ENCODE peak calls at places on chromosomes 1 and 21, in five cellular contexts. H, D, X, L and Y are unnamed samples.

GRCh38 chr1:203765029-203765837 is at the start of gene LAX1:
- DNase-seq in H (no peak), D (no peak), X (no peak), L (no peak), Y (no peak)

GRCh38 chr21:43646550-43647260 is 12.6 kb downstream of the HSF2BP start:
- DNase-seq in H (peak), D (peak), X (peak), L (peak), Y (peak)

GRCh38 chr1:95384570-95384969 is 150.6 kb downstream of the RWDD3 start:
- DNase-seq in H (no peak), D (no peak), X (peak), L (no peak), Y (no peak)

GRCh38 chr1:44819257-44819593 is 10.9 kb downstream of the BTBD19 start:
- DNase-seq in H (no peak), D (no peak), X (no peak), L (peak), Y (no peak)

GRCh38 chr1:67134692-67135091 is at the start of gene C1orf141:
- DNase-seq in H (no peak), D (no peak), X (peak), L (no peak), Y (no peak)

GRCh38 chr1:22388666-22389455 is 62.8 kb upstream of the ZBTB40 start:
- DNase-seq in H (no peak), D (no peak), X (no peak), L (peak), Y (no peak)

GRCh38 chr1:169049258-169049936 is 57.1 kb upstream of the ATP1B1 start:
- DNase-seq in H (no peak), D (no peak), X (no peak), L (no peak), Y (no peak)

GRCh38 chr1:15870421-15870820 is 22.9 kb downstream of the SPEN start:
- DNase-seq in H (no peak), D (no peak), X (no peak), L (no peak), Y (no peak)

GRCh38 chr21:35217504-35218060 is 168.5 kb upstream of the RUNX1 start:
- DNase-seq in H (no peak), D (peak), X (peak), L (peak), Y (peak)

GRCh38 chr1:87814573-87814972 is 485.9 kb downstream of the LMO4 start:
- DNase-seq in H (no peak), D (no peak), X (no peak), L (no peak), Y (no peak)

GRCh38 chr1:109199710-109200109 is 14.0 kb upstream of the SARS1 start:
- DNase-seq in H (no peak), D (no peak), X (no peak), L (no peak), Y (no peak)

GRCh38 chr1:162319510-162320160 is 57.0 kb downstream of the SPATA46 start:
- DNase-seq in H (no peak), D (no peak), X (peak), L (peak), Y (no peak)

GRCh38 chr1:190634134-190634533 is 156.5 kb upstream of the BRINP3 start:
- DNase-seq in H (no peak), D (no peak), X (no peak), L (no peak), Y (no peak)

GRCh38 chr1:172180886-172181285 is 239.6 kb upstream of the C1orf105 start:
- DNase-seq in H (peak), D (no peak), X (peak), L (peak), Y (no peak)

GRCh38 chr1:23796466-23797271 is 3.9 kb downstream of the GALE start:
- DNase-seq in H (no peak), D (no peak), X (no peak), L (no peak), Y (no peak)

GRCh38 chr1:162846256-162847212 is 14.4 kb downstream of the CCDC190 start:
- DNase-seq in H (no peak), D (peak), X (peak), L (peak), Y (no peak)

GRCh38 chr1:115807723-115808122 is 33.2 kb downstream of the NHLH2 start:
- DNase-seq in H (peak), D (peak), X (peak), L (peak), Y (peak)

GRCh38 chr1:202926578-202927491 is at the start of gene KLHL12:
- DNase-seq in H (peak), D (peak), X (peak), L (peak), Y (peak)

GRCh38 chr1:226047495-226047894 is 15.0 kb upstream of the H3-3A start:
- DNase-seq in H (no peak), D (no peak), X (peak), L (peak), Y (no peak)

GRCh38 chr1:240967070-240967724 is 355.2 kb upstream of the GREM2 start:
- DNase-seq in H (no peak), D (no peak), X (peak), L (peak), Y (no peak)